ENCODE peak calls at places on chromosomes 1 and 21, in five cellular contexts. F is upper lobe of left lung, J is GM12878, M is K562, B is HepG2. S is an unnamed sample. For H3K4me1, the result is how much of the 10 kb centered on the place peaks cover.

GRCh38 chr1:213623103-213623581 is 364.6 kb upstream of the PROX1 start:
- ATAC-seq in F (peak), J (peak), M (no peak), B (no peak), S (no peak)

GRCh38 chr1:172658871-172659453 is at the start of gene FASLG:
- ATAC-seq in F (no peak), J (peak), M (no peak), B (no peak), S (no peak)

GRCh38 chr1:30083800-30084464 is 639.5 kb downstream of the MATN1 start:
- ATAC-seq in F (peak), J (no peak), M (no peak), B (no peak), S (no peak)

GRCh38 chr1:110648405-110648804 is 26.3 kb downstream of the KCNA3 start:
- ATAC-seq in F (no peak), J (no peak), M (no peak), B (no peak), S (no peak)

GRCh38 chr1:181391297-181391905 is 91.9 kb upstream of the CACNA1E start:
- ATAC-seq in F (no peak), J (no peak), M (peak), B (no peak), S (no peak)

GRCh38 chr1:4379451-4380175 is 274.8 kb upstream of the AJAP1 start:
- ATAC-seq in F (no peak), J (no peak), M (no peak), B (no peak), S (no peak)

GRCh38 chr1:178341218-178341956 is 155.4 kb downstream of the CLEC20A start:
- ATAC-seq in F (peak), J (no peak), M (no peak), B (no peak), S (peak)

GRCh38 chr21:37758997-37759396 is 157.3 kb downstream of the KCNJ6 start:
- ATAC-seq in F (peak), J (peak), M (peak), B (peak), S (no peak)

GRCh38 chr21:38459490-38459889 is 38.8 kb downstream of the ERG start:
- ATAC-seq in F (no peak), J (no peak), M (no peak), B (no peak), S (no peak)

GRCh38 chr1:174998569-174999215 is 1.1 kb upstream of the CACYBP start:
- ATAC-seq in F (peak), J (peak), M (peak), B (peak), S (no peak)

GRCh38 chr21:17462276-17462981 is 50.4 kb upstream of the CXADR start:
- ATAC-seq in F (no peak), J (no peak), M (no peak), B (peak), S (no peak)

GRCh38 chr1:52210044-52210443 is 68.2 kb downstream of the ZFYVE9 start:
- ATAC-seq in F (no peak), J (no peak), M (no peak), B (no peak), S (no peak)

GRCh38 chr1:87712261-87712674 is 383.6 kb downstream of the LMO4 start:
- ATAC-seq in F (no peak), J (no peak), M (peak), B (no peak), S (no peak)

GRCh38 chr1:169059391-169059790 is 47.1 kb upstream of the ATP1B1 start:
- ATAC-seq in F (peak), J (no peak), M (no peak), B (peak), S (no peak)

GRCh38 chr21:17781524-17781923 is 37.6 kb downstream of the C21orf91 start:
- ATAC-seq in F (no peak), J (no peak), M (no peak), B (no peak), S (no peak)

GRCh38 chr1:212794561-212795014 is 2.9 kb downstream of the TATDN3 start:
- ATAC-seq in F (peak), J (peak), M (no peak), B (no peak), S (no peak)

GRCh38 chr21:28754862-28755261 is 237.8 kb downstream of the LTN1 start:
- ATAC-seq in F (no peak), J (no peak), M (no peak), B (no peak), S (no peak)

GRCh38 chr1:68484618-68485017 is 12.3 kb downstream of the DEPDC1 start:
- ATAC-seq in F (no peak), J (no peak), M (no peak), B (no peak), S (no peak)

GRCh38 chr1:39491146-39491921 is at the start of gene BMP8A:
- ATAC-seq in F (peak), J (peak), M (peak), B (peak), S (peak)
- TF ChIP-seq POLR2AphosphoS5 in F (no peak), J (no peak), M (no peak), B (no peak), S (no peak)

GRCh38 chr1:162253790-162254189 is 122.9 kb downstream of the SPATA46 start:
- ATAC-seq in F (no peak), J (no peak), M (no peak), B (no peak), S (no peak)

GRCh38 chr1:162252209-162252608 is 124.4 kb downstream of the SPATA46 start:
- ATAC-seq in F (no peak), J (no peak), M (no peak), B (no peak), S (no peak)

GRCh38 chr1:162251102-162251501 is 125.6 kb downstream of the SPATA46 start:
- ATAC-seq in F (no peak), J (no peak), M (no peak), B (no peak), S (no peak)

GRCh38 chr1:162250004-162250730 is 126.5 kb downstream of the SPATA46 start:
- ATAC-seq in F (no peak), J (no peak), M (no peak), B (no peak), S (no peak)

GRCh38 chr1:162248854-162249535 is 127.7 kb downstream of the SPATA46 start:
- ATAC-seq in F (no peak), J (no peak), M (no peak), B (no peak), S (no peak)
- TF ChIP-seq EP300 in F (no peak), J (no peak), M (no peak), B (no peak), S (no peak)

GRCh38 chr1:155967410-155968400 is 10.6 kb downstream of the ARHGEF2 start:
- ATAC-seq in F (no peak), J (no peak), M (no peak), B (peak), S (peak)

GRCh38 chr1:155969377-155969791 is 9.0 kb downstream of the ARHGEF2 start:
- ATAC-seq in F (no peak), J (no peak), M (no peak), B (no peak), S (no peak)

GRCh38 chr1:155970531-155971167 is 7.7 kb downstream of the ARHGEF2 start:
- ATAC-seq in F (peak), J (peak), M (peak), B (no peak), S (peak)

GRCh38 chr1:155966750-155967149 is 11.6 kb downstream of the ARHGEF2 start:
- ATAC-seq in F (no peak), J (no peak), M (no peak), B (no peak), S (no peak)

GRCh38 chr1:155968670-155969069 is 9.7 kb downstream of the ARHGEF2 start:
- ATAC-seq in F (peak), J (no peak), M (no peak), B (no peak), S (no peak)
- H3K4me1 ChIP-seq in F (half or more), J (half or more), M (under half), B (half or more), S (half or more)

GRCh38 chr1:150272379-150272840 is at the start of gene C1orf54:
- ATAC-seq in F (peak), J (no peak), M (peak), B (no peak), S (peak)
- TF ChIP-seq POLR2AphosphoS5 in F (no peak), J (no peak), M (no peak), B (no peak), S (no peak)

DNA sequence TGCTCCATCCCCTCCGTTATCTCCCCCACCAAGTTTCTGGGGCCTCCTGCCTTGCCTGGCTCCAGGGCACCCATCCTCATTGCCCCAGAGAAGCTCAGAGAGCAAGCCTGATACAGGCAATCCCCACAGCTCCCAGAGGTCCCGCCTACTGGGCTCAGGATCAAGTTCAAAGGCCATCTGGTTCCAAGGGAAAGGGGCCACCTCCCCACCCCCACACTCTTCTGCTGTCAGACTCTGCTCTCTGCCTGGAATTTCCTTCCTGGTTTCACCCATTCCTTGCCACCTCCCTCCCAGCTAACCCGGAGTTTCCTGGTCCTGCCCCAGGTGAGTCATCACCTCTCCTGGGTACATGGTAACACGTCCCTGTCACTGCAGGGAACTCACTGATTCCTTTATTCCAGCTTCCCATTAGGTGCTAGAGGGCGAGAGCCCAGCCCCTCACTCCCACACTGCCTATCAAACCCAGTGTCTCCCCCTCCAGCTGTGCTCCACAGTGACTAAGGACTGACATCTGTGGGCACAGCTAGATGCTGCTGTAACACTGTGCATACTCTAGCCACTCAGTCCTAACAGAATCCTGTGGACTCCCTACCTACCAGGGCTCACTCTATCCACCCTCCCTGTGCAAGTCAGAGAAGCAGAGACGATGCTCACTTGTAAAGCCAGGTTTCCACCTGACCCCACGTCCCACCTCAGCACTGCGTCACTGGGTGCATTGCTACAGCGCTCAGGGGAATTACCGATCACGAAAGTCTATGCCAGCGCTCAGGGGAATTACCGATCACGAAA is 21.8 kb downstream of the RSPH1 start:
- ATAC-seq in F (peak), J (peak), M (peak), B (peak), S (no peak)
- TF ChIP-seq EP300 in F (no peak), J (peak), M (no peak), B (no peak), S (no peak)

GRCh38 chr1:112576240-112576639 is 42.7 kb downstream of the ST7L start:
- ATAC-seq in F (no peak), J (no peak), M (no peak), B (no peak), S (no peak)

GRCh38 chr1:112579801-112580510 is 39.0 kb downstream of the ST7L start:
- ATAC-seq in F (no peak), J (no peak), M (no peak), B (no peak), S (no peak)

GRCh38 chr1:112575154-112575804 is 43.7 kb downstream of the ST7L start:
- ATAC-seq in F (peak), J (no peak), M (peak), B (no peak), S (peak)
- H3K4me1 ChIP-seq in F (under half), J (under half), M (under half), B (under half), S (under half)

DNA sequence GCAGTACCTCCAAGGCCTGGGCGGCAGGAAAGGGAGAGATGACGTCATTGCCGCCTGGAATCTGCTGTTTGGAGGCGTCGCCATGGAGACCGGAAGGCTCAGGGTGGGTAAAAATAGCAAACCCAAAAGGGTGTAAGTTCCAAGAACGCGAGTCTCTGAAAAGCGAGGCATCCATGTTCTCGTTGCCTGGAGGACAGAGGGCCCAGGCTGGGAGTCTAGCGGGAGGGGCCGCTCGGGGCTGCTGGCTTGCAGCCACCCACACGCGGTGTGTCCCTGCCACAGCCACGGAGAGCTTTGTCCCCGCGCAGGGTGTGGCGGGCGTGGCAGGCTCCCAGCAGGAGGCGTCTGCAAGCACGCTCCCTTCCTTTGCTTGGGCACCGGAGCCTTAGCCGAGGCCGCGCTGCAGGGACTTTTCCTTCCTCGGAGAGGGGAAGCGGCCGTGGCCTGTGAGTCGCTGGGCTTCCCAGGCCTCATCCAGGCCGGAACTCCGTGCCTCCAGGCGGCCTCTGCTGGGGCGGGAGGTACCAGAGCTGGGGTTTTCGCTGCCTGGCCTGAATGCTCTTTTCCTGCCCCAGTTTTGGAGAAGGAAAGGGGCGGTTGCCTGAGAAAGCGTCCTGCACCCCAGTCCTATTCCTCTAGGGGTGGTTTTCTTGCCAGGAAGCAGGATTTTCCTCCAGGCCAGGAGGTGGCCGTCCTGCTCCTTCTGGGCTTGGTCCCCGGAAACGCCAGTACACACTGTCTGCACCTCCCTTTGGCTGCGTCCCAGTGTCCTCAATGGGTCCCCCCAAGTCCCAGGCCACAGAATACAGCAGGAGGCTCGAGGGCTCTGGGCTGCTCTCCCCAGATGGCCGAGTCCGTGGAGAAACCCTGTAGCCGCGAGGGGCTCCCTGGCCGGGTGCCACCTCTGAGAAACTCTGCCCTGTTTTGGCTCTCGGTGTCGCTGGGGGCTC is 15.3 kb upstream of the SKI start:
- ATAC-seq in F (peak), J (peak), M (peak), B (no peak), S (peak)
- TF ChIP-seq POLR2AphosphoS5 in F (peak), J (no peak), M (no peak), B (no peak), S (peak)

S was measured in gastroesophageal sphincter.